ENCODE peak calls at places on chromosomes 5 and 9, in six cellular contexts. R, U, P, W, K and M are unnamed samples.

GRCh38 chr5:154221371-154221896 is 30.9 kb downstream of the GALNT10 start:
- DNase-seq in R (peak), U (peak), P (no peak), W (peak), K (no peak), M (no peak)

GRCh38 chr5:5492087-5492933 is 69.8 kb downstream of the ICE1 start:
- DNase-seq in R (peak), U (peak), P (peak), W (peak), K (peak), M (peak)

GRCh38 chr5:6633469-6634326 is 458 bp downstream of the SRD5A1 start:
- DNase-seq in R (peak), U (peak), P (no peak), W (no peak), K (peak), M (peak)

GRCh38 chr5:93117753-93118531 is 463.1 kb downstream of the NR2F1-AS1 start:
- DNase-seq in R (peak), U (peak), P (no peak), W (no peak), K (no peak), M (no peak)

GRCh38 chr5:143601357-143601756 is 197.9 kb upstream of the NR3C1 start:
- DNase-seq in R (no peak), U (no peak), P (peak), W (no peak), K (no peak), M (no peak)

GRCh38 chr9:125749951-125750655 is 2.9 kb downstream of the PBX3 start:
- DNase-seq in R (peak), U (no peak), P (peak), W (no peak), K (peak), M (no peak)

GRCh38 chr5:132825165-132825823 is 5.2 kb downstream of the SHROOM1 start:
- DNase-seq in R (no peak), U (no peak), P (no peak), W (no peak), K (no peak), M (no peak)

GRCh38 chr9:73780916-73781315 is 629.3 kb downstream of the ANXA1 start:
- DNase-seq in R (no peak), U (peak), P (no peak), W (no peak), K (no peak), M (no peak)

GRCh38 chr5:151896041-151896691 is 28.5 kb downstream of the GLRA1 start:
- DNase-seq in R (peak), U (peak), P (no peak), W (no peak), K (no peak), M (no peak)

GRCh38 chr5:66757219-66757833 is 161.1 kb downstream of the MAST4 start:
- DNase-seq in R (peak), U (peak), P (peak), W (peak), K (peak), M (no peak)

GRCh38 chr5:114089247-114089646 is 272.6 kb upstream of the KCNN2 start:
- DNase-seq in R (no peak), U (no peak), P (no peak), W (no peak), K (no peak), M (no peak)

GRCh38 chr9:7901676-7902075 is 102.1 kb upstream of the DMAC1 start:
- DNase-seq in R (no peak), U (no peak), P (no peak), W (no peak), K (no peak), M (no peak)

GRCh38 chr9:124735121-124735520 is 36.0 kb downstream of the NR6A1 start:
- DNase-seq in R (peak), U (peak), P (peak), W (no peak), K (no peak), M (no peak)

GRCh38 chr5:43063731-43064171 is 23.6 kb upstream of the ANXA2R start:
- DNase-seq in R (no peak), U (peak), P (no peak), W (no peak), K (no peak), M (no peak)

GRCh38 chr5:91635950-91636349 is 252.8 kb upstream of the ARRDC3 start:
- DNase-seq in R (no peak), U (no peak), P (no peak), W (no peak), K (no peak), M (no peak)

GRCh38 chr9:128422783-128423150 is 2.1 kb downstream of the CERCAM start:
- DNase-seq in R (no peak), U (no peak), P (no peak), W (no peak), K (no peak), M (no peak)

GRCh38 chr5:137572042-137572695 is 73.0 kb upstream of the SPOCK1 start:
- DNase-seq in R (no peak), U (peak), P (no peak), W (no peak), K (no peak), M (no peak)

GRCh38 chr9:111966851-111967250 is 70.2 kb downstream of the UGCG start:
- DNase-seq in R (peak), U (no peak), P (no peak), W (no peak), K (no peak), M (no peak)

GRCh38 chr5:56094579-56095361 is 100.0 kb upstream of the IL6ST start:
- DNase-seq in R (no peak), U (no peak), P (no peak), W (no peak), K (no peak), M (no peak)

GRCh38 chr9:130732131-130732530 is 38.6 kb downstream of the EXOSC2 start:
- DNase-seq in R (peak), U (no peak), P (peak), W (no peak), K (peak), M (no peak)

GRCh38 chr9:96186601-96187011 is 115.4 kb downstream of the HSD17B3 start:
- DNase-seq in R (no peak), U (peak), P (no peak), W (no peak), K (no peak), M (peak)

GRCh38 chr5:151075698-151076331 is 5.0 kb downstream of the TNIP1 start:
- DNase-seq in R (peak), U (peak), P (no peak), W (no peak), K (no peak), M (peak)

GRCh38 chr5:112742424-112742823 is 4.7 kb downstream of the APC start:
- DNase-seq in R (no peak), U (peak), P (no peak), W (no peak), K (no peak), M (no peak)

GRCh38 chr9:23492126-23493002 is 333.7 kb downstream of the ELAVL2 start:
- DNase-seq in R (peak), U (peak), P (peak), W (peak), K (peak), M (peak)

GRCh38 chr9:72203205-72203803 is 54.1 kb downstream of the GDA start:
- DNase-seq in R (peak), U (peak), P (peak), W (peak), K (peak), M (peak)

GRCh38 chr5:52989025-52989780 is at the start of gene ITGA2:
- DNase-seq in R (peak), U (peak), P (peak), W (no peak), K (peak), M (peak)

GRCh38 chr9:121886759-121887485 is 206.2 kb downstream of the TTLL11 start:
- DNase-seq in R (no peak), U (no peak), P (no peak), W (no peak), K (no peak), M (peak)

GRCh38 chr5:157744055-157745011 is 821 bp downstream of the LSM11 start:
- DNase-seq in R (no peak), U (peak), P (no peak), W (no peak), K (peak), M (no peak)

GRCh38 chr5:99037668-99038067 is 108.9 kb upstream of the CHD1 start:
- DNase-seq in R (no peak), U (peak), P (peak), W (no peak), K (no peak), M (peak)

GRCh38 chr5:157748740-157749461 is 5.4 kb downstream of the LSM11 start:
- DNase-seq in R (peak), U (peak), P (no peak), W (no peak), K (no peak), M (no peak)

GRCh38 chr5:54390015-54390414 is 65.5 kb upstream of the HSPB3 start:
- DNase-seq in R (peak), U (peak), P (no peak), W (peak), K (no peak), M (peak)

DNA sequence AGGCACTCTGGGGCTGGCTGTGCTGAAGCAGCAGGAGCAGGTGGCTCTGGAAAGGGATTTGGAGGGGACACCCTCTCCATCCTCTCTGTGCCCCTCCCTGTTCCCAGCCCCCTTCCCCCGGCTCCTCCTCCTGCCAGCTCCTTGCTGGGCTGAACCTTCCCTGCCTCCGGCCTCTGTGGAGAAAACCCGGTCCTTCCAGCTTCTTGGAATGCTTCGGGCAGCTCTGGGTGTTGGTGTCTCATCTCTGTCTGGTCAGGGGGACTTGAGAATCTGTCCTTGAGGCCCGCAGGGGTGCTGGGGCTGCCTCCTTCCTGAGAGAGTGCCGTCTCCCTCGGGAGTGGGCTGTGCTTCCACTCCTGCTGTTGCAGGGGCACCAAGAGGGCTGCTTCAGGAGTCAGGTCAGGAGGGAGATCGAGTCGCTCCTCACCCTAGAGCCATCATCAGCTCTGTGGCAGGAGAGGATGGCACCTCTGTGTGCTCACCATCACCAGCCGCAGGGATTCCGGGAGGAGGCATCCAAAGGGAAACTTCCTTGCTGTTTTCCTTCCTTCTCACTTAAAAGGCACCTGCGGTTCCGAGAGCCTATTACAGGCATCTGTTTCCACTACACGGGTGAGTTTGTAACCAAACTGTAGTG is 30.6 kb downstream of the NDUFS6 start:
- DNase-seq in R (no peak), U (no peak), P (no peak), W (no peak), K (peak), M (no peak)
- H3K9ac ChIP-seq in R (no peak), U (no peak), P (no peak), W (no peak), K (no peak), M (no peak)

DNA sequence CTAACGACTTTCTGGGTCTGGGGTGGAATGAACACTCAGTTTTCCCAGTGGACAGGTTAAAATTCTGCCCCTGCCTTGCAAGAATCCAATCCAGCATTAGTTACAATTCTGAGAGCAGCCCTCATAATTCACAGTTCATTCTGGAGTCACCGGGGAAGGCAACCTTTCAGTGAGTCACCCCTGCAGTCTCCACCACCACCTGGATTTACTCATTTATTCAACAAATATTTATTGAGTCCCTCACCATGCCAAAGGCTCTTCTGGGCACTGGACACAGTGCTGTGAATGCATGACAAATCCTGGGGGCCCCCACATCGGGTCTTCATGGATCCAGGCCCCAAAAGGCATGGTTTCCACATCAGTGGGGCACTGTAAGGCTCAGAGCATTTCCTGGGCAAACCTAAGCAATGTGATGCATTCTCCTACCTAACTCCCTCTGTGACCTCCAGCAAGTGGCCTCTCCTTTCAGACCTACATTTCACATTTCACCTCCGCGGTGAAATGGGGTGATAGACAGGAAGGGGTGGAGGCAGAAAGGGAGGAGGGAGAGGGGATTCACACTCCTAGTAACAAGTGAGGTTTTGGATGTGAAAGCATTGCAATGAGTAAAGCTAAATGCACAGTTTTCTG is 6.4 kb upstream of the MSX2 start:
- DNase-seq in R (no peak), U (peak), P (no peak), W (no peak), K (no peak), M (no peak)
- H3K4me3 ChIP-seq in R (no peak), U (no peak), P (no peak), W (no peak), K (no peak), M (no peak)

GRCh38 chr9:16385590-16386578 is 484.6 kb downstream of the BNC2 start:
- DNase-seq in R (peak), U (peak), P (no peak), W (no peak), K (no peak), M (no peak)
- H3K9ac ChIP-seq in R (peak), U (no peak), P (no peak), W (no peak), K (peak), M (no peak)

DNA sequence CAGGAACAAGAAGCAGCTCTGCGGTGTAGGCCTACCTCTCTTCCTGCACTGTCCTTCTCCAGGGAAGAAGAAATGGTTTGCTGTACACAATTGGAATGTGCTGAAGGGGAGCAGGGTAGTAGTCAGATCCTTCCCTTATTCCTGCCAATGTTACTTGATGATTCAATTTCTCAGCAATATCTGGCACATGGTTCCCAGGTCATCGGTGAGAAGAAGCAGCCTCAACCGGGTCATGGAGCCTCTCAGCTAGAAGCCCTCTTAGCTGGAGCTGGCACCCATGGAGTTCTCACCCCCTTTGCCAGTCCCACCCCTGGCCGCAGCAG is 36.9 kb downstream of the ACTBL2 start:
- DNase-seq in R (peak), U (no peak), P (no peak), W (no peak), K (no peak), M (no peak)
- H3K4me3 ChIP-seq in R (no peak), U (no peak), P (no peak), W (no peak), K (no peak), M (no peak)

GRCh38 chr5:15452030-15452429 is 48.0 kb upstream of the FBXL7 start:
- DNase-seq in R (no peak), U (no peak), P (no peak), W (no peak), K (no peak), M (no peak)

GRCh38 chr5:15452780-15453179 is 47.2 kb upstream of the FBXL7 start:
- DNase-seq in R (no peak), U (no peak), P (no peak), W (no peak), K (no peak), M (no peak)

GRCh38 chr5:15450473-15450872 is 49.5 kb upstream of the FBXL7 start:
- DNase-seq in R (no peak), U (no peak), P (no peak), W (no peak), K (no peak), M (no peak)

GRCh38 chr5:15447209-15447608 is 52.8 kb upstream of the FBXL7 start:
- DNase-seq in R (no peak), U (no peak), P (no peak), W (no peak), K (no peak), M (no peak)

GRCh38 chr5:15450949-15451348 is 49.0 kb upstream of the FBXL7 start:
- DNase-seq in R (no peak), U (no peak), P (no peak), W (no peak), K (no peak), M (no peak)
- H3K9ac ChIP-seq in R (no peak), U (no peak), P (no peak), W (no peak), K (no peak), M (no peak)